ENCODE peak calls at places on chromosomes 11 and 22, in five cellular contexts. One of them, this sample, is unnamed.

GRCh38 chr22:26360169-26360885 is 68.7 kb upstream of the ASPHD2 start:
- DNase-seq in stimulated activated naive CD4-positive, alpha-beta T cell: peak; percentile 46
- DNase-seq in naive thymus-derived CD8-positive, alpha-beta T cell: peak; percentile 53
- DNase-seq in foreskin fibroblast: peak; percentile 46
- DNase-seq in aorta: peak; percentile 65
- DNase-seq in this sample: peak; percentile 94

GRCh38 chr11:121154473-121154872 is 53.4 kb downstream of the TECTA start:
- DNase-seq in stimulated activated naive CD4-positive, alpha-beta T cell: no peak
- DNase-seq in naive thymus-derived CD8-positive, alpha-beta T cell: no peak
- DNase-seq in foreskin fibroblast: no peak
- DNase-seq in aorta: no peak
- DNase-seq in this sample: no peak

GRCh38 chr11:18789942-18790341 is 1.7 kb downstream of the PTPN5 start:
- DNase-seq in stimulated activated naive CD4-positive, alpha-beta T cell: no peak
- DNase-seq in naive thymus-derived CD8-positive, alpha-beta T cell: no peak
- DNase-seq in foreskin fibroblast: no peak
- DNase-seq in aorta: no peak
- DNase-seq in this sample: no peak

GRCh38 chr11:93653566-93653965 is 7.9 kb upstream of the CEP295 start:
- DNase-seq in stimulated activated naive CD4-positive, alpha-beta T cell: no peak
- DNase-seq in naive thymus-derived CD8-positive, alpha-beta T cell: no peak
- DNase-seq in foreskin fibroblast: no peak
- DNase-seq in aorta: no peak
- DNase-seq in this sample: no peak

GRCh38 chr11:117986981-117987495 is 844 bp downstream of the IL10RA start:
- DNase-seq in stimulated activated naive CD4-positive, alpha-beta T cell: peak; percentile 87
- DNase-seq in naive thymus-derived CD8-positive, alpha-beta T cell: peak; percentile 73
- DNase-seq in foreskin fibroblast: peak; percentile 7
- DNase-seq in aorta: no peak
- DNase-seq in this sample: no peak

GRCh38 chr11:44535201-44535980 is 30.1 kb upstream of the CD82 start:
- DNase-seq in stimulated activated naive CD4-positive, alpha-beta T cell: no peak
- DNase-seq in naive thymus-derived CD8-positive, alpha-beta T cell: no peak
- DNase-seq in foreskin fibroblast: no peak
- DNase-seq in aorta: no peak
- DNase-seq in this sample: peak; percentile 69

GRCh38 chr11:128862913-128863660 is 4.0 kb downstream of the KCNJ1 start:
- DNase-seq in stimulated activated naive CD4-positive, alpha-beta T cell: no peak
- DNase-seq in naive thymus-derived CD8-positive, alpha-beta T cell: no peak
- DNase-seq in foreskin fibroblast: peak; percentile 51
- DNase-seq in aorta: no peak
- DNase-seq in this sample: no peak

GRCh38 chr11:46122955-46123354 is 1.7 kb upstream of the PHF21A start:
- DNase-seq in stimulated activated naive CD4-positive, alpha-beta T cell: no peak
- DNase-seq in naive thymus-derived CD8-positive, alpha-beta T cell: no peak
- DNase-seq in foreskin fibroblast: peak; percentile 28
- DNase-seq in aorta: no peak
- DNase-seq in this sample: no peak

GRCh38 chr11:75239551-75240290 is 853 bp upstream of the TPBGL start:
- DNase-seq in stimulated activated naive CD4-positive, alpha-beta T cell: no peak
- DNase-seq in naive thymus-derived CD8-positive, alpha-beta T cell: no peak
- DNase-seq in foreskin fibroblast: no peak
- DNase-seq in aorta: no peak
- DNase-seq in this sample: no peak

GRCh38 chr11:62140302-62141110 is 16.7 kb downstream of the INCENP start:
- DNase-seq in stimulated activated naive CD4-positive, alpha-beta T cell: no peak
- DNase-seq in naive thymus-derived CD8-positive, alpha-beta T cell: no peak
- DNase-seq in foreskin fibroblast: no peak
- DNase-seq in aorta: no peak
- DNase-seq in this sample: no peak

GRCh38 chr22:49972163-49973017 is 11.8 kb downstream of the PIM3 start:
- DNase-seq in stimulated activated naive CD4-positive, alpha-beta T cell: no peak
- DNase-seq in naive thymus-derived CD8-positive, alpha-beta T cell: no peak
- DNase-seq in foreskin fibroblast: no peak
- DNase-seq in aorta: peak; percentile 53
- DNase-seq in this sample: no peak

GRCh38 chr11:69490516-69490915 is 9.1 kb downstream of the LINC01488 start:
- DNase-seq in stimulated activated naive CD4-positive, alpha-beta T cell: no peak
- DNase-seq in naive thymus-derived CD8-positive, alpha-beta T cell: no peak
- DNase-seq in foreskin fibroblast: no peak
- DNase-seq in aorta: peak; percentile 28
- DNase-seq in this sample: no peak

GRCh38 chr22:47110817-47111443 is 348.5 kb downstream of the TBC1D22A start:
- DNase-seq in stimulated activated naive CD4-positive, alpha-beta T cell: no peak
- DNase-seq in naive thymus-derived CD8-positive, alpha-beta T cell: no peak
- DNase-seq in foreskin fibroblast: no peak
- DNase-seq in aorta: peak; percentile 34
- DNase-seq in this sample: no peak

GRCh38 chr11:2270322-2271076 is at the start of gene ASCL2:
- DNase-seq in stimulated activated naive CD4-positive, alpha-beta T cell: no peak
- DNase-seq in naive thymus-derived CD8-positive, alpha-beta T cell: no peak
- DNase-seq in foreskin fibroblast: no peak
- DNase-seq in aorta: no peak
- DNase-seq in this sample: no peak

GRCh38 chr11:15519911-15520310 is 405.2 kb downstream of the INSC start:
- DNase-seq in stimulated activated naive CD4-positive, alpha-beta T cell: no peak
- DNase-seq in naive thymus-derived CD8-positive, alpha-beta T cell: no peak
- DNase-seq in foreskin fibroblast: no peak
- DNase-seq in aorta: no peak
- DNase-seq in this sample: peak; percentile 22

GRCh38 chr11:63841554-63841953 is 2.6 kb downstream of the MARK2 start:
- DNase-seq in stimulated activated naive CD4-positive, alpha-beta T cell: no peak
- DNase-seq in naive thymus-derived CD8-positive, alpha-beta T cell: no peak
- DNase-seq in foreskin fibroblast: peak; percentile 33
- DNase-seq in aorta: no peak
- DNase-seq in this sample: peak; percentile 86

GRCh38 chr11:69241075-69241740 is 52.7 kb upstream of the MYEOV start:
- DNase-seq in stimulated activated naive CD4-positive, alpha-beta T cell: no peak
- DNase-seq in naive thymus-derived CD8-positive, alpha-beta T cell: no peak
- DNase-seq in foreskin fibroblast: no peak
- DNase-seq in aorta: no peak
- DNase-seq in this sample: peak; percentile 32

GRCh38 chr11:86741489-86742435 is 58.6 kb upstream of the PRSS23 start:
- DNase-seq in stimulated activated naive CD4-positive, alpha-beta T cell: no peak
- DNase-seq in naive thymus-derived CD8-positive, alpha-beta T cell: no peak
- DNase-seq in foreskin fibroblast: peak; percentile 82
- DNase-seq in aorta: no peak
- DNase-seq in this sample: no peak

GRCh38 chr11:61125310-61125684 is 23.0 kb downstream of the CD5 start:
- DNase-seq in stimulated activated naive CD4-positive, alpha-beta T cell: no peak
- DNase-seq in naive thymus-derived CD8-positive, alpha-beta T cell: no peak
- DNase-seq in foreskin fibroblast: no peak
- DNase-seq in aorta: no peak
- DNase-seq in this sample: peak; percentile 75

GRCh38 chr11:101692980-101693379 is 109.2 kb upstream of the TRPC6 start:
- DNase-seq in stimulated activated naive CD4-positive, alpha-beta T cell: no peak
- DNase-seq in naive thymus-derived CD8-positive, alpha-beta T cell: no peak
- DNase-seq in foreskin fibroblast: no peak
- DNase-seq in aorta: no peak
- DNase-seq in this sample: no peak

GRCh38 chr11:101915811-101916291 is 471 bp downstream of the ANGPTL5 start:
- DNase-seq in stimulated activated naive CD4-positive, alpha-beta T cell: no peak
- DNase-seq in naive thymus-derived CD8-positive, alpha-beta T cell: no peak
- DNase-seq in foreskin fibroblast: peak; percentile 48
- DNase-seq in aorta: no peak
- DNase-seq in this sample: no peak

GRCh38 chr22:39959640-39960447 is at the start of gene TMA7B:
- DNase-seq in stimulated activated naive CD4-positive, alpha-beta T cell: peak; percentile 40
- DNase-seq in naive thymus-derived CD8-positive, alpha-beta T cell: peak; percentile 33
- DNase-seq in foreskin fibroblast: peak; percentile 60
- DNase-seq in aorta: no peak
- DNase-seq in this sample: peak; percentile 87

GRCh38 chr11:1342946-1343345 is 33.5 kb upstream of the TOLLIP start:
- DNase-seq in stimulated activated naive CD4-positive, alpha-beta T cell: no peak
- DNase-seq in naive thymus-derived CD8-positive, alpha-beta T cell: no peak
- DNase-seq in foreskin fibroblast: no peak
- DNase-seq in aorta: no peak
- DNase-seq in this sample: no peak

GRCh38 chr11:12015486-12015885 is 7.1 kb upstream of the DKK3 start:
- DNase-seq in stimulated activated naive CD4-positive, alpha-beta T cell: no peak
- DNase-seq in naive thymus-derived CD8-positive, alpha-beta T cell: no peak
- DNase-seq in foreskin fibroblast: no peak
- DNase-seq in aorta: no peak
- DNase-seq in this sample: no peak

GRCh38 chr11:12838463-12839120 is 164.4 kb downstream of the TEAD1 start:
- DNase-seq in stimulated activated naive CD4-positive, alpha-beta T cell: no peak
- DNase-seq in naive thymus-derived CD8-positive, alpha-beta T cell: no peak
- DNase-seq in foreskin fibroblast: peak; percentile 67
- DNase-seq in aorta: no peak
- DNase-seq in this sample: no peak

GRCh38 chr11:68142028-68142412 is 20.8 kb upstream of the CHKA start:
- DNase-seq in stimulated activated naive CD4-positive, alpha-beta T cell: no peak
- DNase-seq in naive thymus-derived CD8-positive, alpha-beta T cell: no peak
- DNase-seq in foreskin fibroblast: no peak
- DNase-seq in aorta: peak; percentile 59
- DNase-seq in this sample: no peak

GRCh38 chr11:45929486-45930030 is 7.1 kb downstream of the LARGE2 start:
- DNase-seq in stimulated activated naive CD4-positive, alpha-beta T cell: no peak
- DNase-seq in naive thymus-derived CD8-positive, alpha-beta T cell: no peak
- DNase-seq in foreskin fibroblast: no peak
- DNase-seq in aorta: no peak
- DNase-seq in this sample: no peak

GRCh38 chr11:132205006-132205405 is 834.6 kb downstream of the NTM start:
- DNase-seq in stimulated activated naive CD4-positive, alpha-beta T cell: no peak
- DNase-seq in naive thymus-derived CD8-positive, alpha-beta T cell: no peak
- DNase-seq in foreskin fibroblast: no peak
- DNase-seq in aorta: no peak
- DNase-seq in this sample: no peak

GRCh38 chr11:30326114-30326783 is 3.3 kb downstream of the ARL14EP start:
- DNase-seq in stimulated activated naive CD4-positive, alpha-beta T cell: no peak
- DNase-seq in naive thymus-derived CD8-positive, alpha-beta T cell: no peak
- DNase-seq in foreskin fibroblast: no peak
- DNase-seq in aorta: no peak
- DNase-seq in this sample: no peak

GRCh38 chr11:34536056-34536455 is 22.5 kb upstream of the ELF5 start:
- DNase-seq in stimulated activated naive CD4-positive, alpha-beta T cell: no peak
- DNase-seq in naive thymus-derived CD8-positive, alpha-beta T cell: no peak
- DNase-seq in foreskin fibroblast: no peak
- DNase-seq in aorta: no peak
- DNase-seq in this sample: no peak

GRCh38 chr11:128593281-128593680 is 5.9 kb upstream of the ETS1 start:
- DNase-seq in stimulated activated naive CD4-positive, alpha-beta T cell: no peak
- DNase-seq in naive thymus-derived CD8-positive, alpha-beta T cell: no peak
- DNase-seq in foreskin fibroblast: no peak
- DNase-seq in aorta: no peak
- DNase-seq in this sample: peak; percentile 79

GRCh38 chr11:31725176-31725575 is 85.9 kb downstream of the PAX6 start:
- DNase-seq in stimulated activated naive CD4-positive, alpha-beta T cell: no peak
- DNase-seq in naive thymus-derived CD8-positive, alpha-beta T cell: no peak
- DNase-seq in foreskin fibroblast: no peak
- DNase-seq in aorta: no peak
- DNase-seq in this sample: no peak

GRCh38 chr11:2273311-2273710 is 2.9 kb upstream of the ASCL2 start:
- DNase-seq in stimulated activated naive CD4-positive, alpha-beta T cell: no peak
- DNase-seq in naive thymus-derived CD8-positive, alpha-beta T cell: no peak
- DNase-seq in foreskin fibroblast: no peak
- DNase-seq in aorta: no peak
- DNase-seq in this sample: no peak

GRCh38 chr11:74766905-74767304 is 18.3 kb downstream of the RNF169 start:
- DNase-seq in stimulated activated naive CD4-positive, alpha-beta T cell: no peak
- DNase-seq in naive thymus-derived CD8-positive, alpha-beta T cell: no peak
- DNase-seq in foreskin fibroblast: no peak
- DNase-seq in aorta: no peak
- DNase-seq in this sample: no peak

GRCh38 chr11:119566299-119566698 is 143.3 kb upstream of the THY1 start:
- DNase-seq in stimulated activated naive CD4-positive, alpha-beta T cell: no peak
- DNase-seq in naive thymus-derived CD8-positive, alpha-beta T cell: no peak
- DNase-seq in foreskin fibroblast: no peak
- DNase-seq in aorta: no peak
- DNase-seq in this sample: no peak

GRCh38 chr11:112085822-112086421 is 634 bp downstream of the TIMM8B start:
- DNase-seq in stimulated activated naive CD4-positive, alpha-beta T cell: no peak
- DNase-seq in naive thymus-derived CD8-positive, alpha-beta T cell: no peak
- DNase-seq in foreskin fibroblast: peak; percentile 16
- DNase-seq in aorta: no peak
- DNase-seq in this sample: no peak

GRCh38 chr22:42921301-42921700 is 64.2 kb upstream of the ARFGAP3 start:
- DNase-seq in stimulated activated naive CD4-positive, alpha-beta T cell: no peak
- DNase-seq in naive thymus-derived CD8-positive, alpha-beta T cell: no peak
- DNase-seq in foreskin fibroblast: no peak
- DNase-seq in aorta: no peak
- DNase-seq in this sample: no peak

This sample was measured in ELF-1.